ENCODE peak calls at places on chromosome 18, in eight cellular contexts. H is stomach, W is ovary, Z is sigmoid colon, X is A549, F is transverse colon, D is esophagus muscularis mucosa, M is K562. K is an unnamed sample.

GRCh38 chr18:5879479-5879882 is 15.8 kb downstream of the TMEM200C start:
- DNase-seq in F (no peak), M (peak), H (no peak), X (no peak), Z (no peak), D (no peak), W (no peak), K (no peak)

GRCh38 chr18:77323640-77324370 is 74.2 kb downstream of the GALR1 start:
- DNase-seq in M (no peak), F (no peak), X (no peak), H (no peak), W (no peak), D (no peak), Z (no peak), K (no peak)

GRCh38 chr18:79580481-79581171 is 99.0 kb upstream of the CTDP1 start:
- DNase-seq in H (no peak), M (no peak), D (no peak), X (no peak), W (peak), F (peak), Z (peak), K (peak)

GRCh38 chr18:22285299-22286140 is 116.1 kb downstream of the GATA6 start:
- DNase-seq in Z (no peak), F (no peak), W (no peak), M (no peak), D (no peak), X (no peak), H (no peak), K (no peak)

GRCh38 chr18:70490008-70490933 is 201.4 kb downstream of the SOCS6 start:
- DNase-seq in X (no peak), F (peak), H (peak), M (peak), D (no peak), Z (no peak), W (no peak), K (no peak)

GRCh38 chr18:70454705-70455322 is 166.0 kb downstream of the SOCS6 start:
- DNase-seq in Z (no peak), X (peak), W (no peak), D (no peak), F (no peak), H (no peak), M (peak), K (peak)

GRCh38 chr18:2903006-2903405 is 56.2 kb downstream of the EMILIN2 start:
- DNase-seq in F (peak), D (no peak), X (no peak), W (peak), H (no peak), Z (peak), M (peak), K (peak)

GRCh38 chr18:46868171-46868921 is 49.0 kb downstream of the PIAS2 start:
- DNase-seq in X (no peak), M (no peak), H (no peak), Z (no peak), D (no peak), W (no peak), F (no peak), K (no peak)

GRCh38 chr18:63319383-63320040 is at the start of gene BCL2:
- DNase-seq in D (no peak), W (no peak), H (no peak), M (peak), X (peak), F (peak), Z (peak), K (peak)

GRCh38 chr18:63098014-63098981 is 221.3 kb downstream of the BCL2 start:
- DNase-seq in H (no peak), M (no peak), X (no peak), D (peak), W (no peak), Z (no peak), F (peak), K (no peak)

GRCh38 chr18:65817178-65817577 is 66.4 kb downstream of the CDH7 start:
- DNase-seq in H (no peak), F (no peak), D (no peak), Z (no peak), W (no peak), X (no peak), M (no peak), K (no peak)

GRCh38 chr18:77114564-77115391 is 17.8 kb downstream of the MBP start:
- DNase-seq in M (peak), X (peak), F (peak), D (no peak), Z (peak), W (peak), H (peak), K (peak)

GRCh38 chr18:26470011-26470637 is 78.2 kb downstream of the KCTD1 start:
- DNase-seq in D (no peak), W (no peak), H (no peak), F (no peak), X (no peak), Z (no peak), M (no peak), K (no peak)

GRCh38 chr18:35174093-35174731 is 66.6 kb upstream of the ZNF397 start:
- DNase-seq in D (no peak), M (peak), Z (no peak), W (no peak), H (no peak), X (no peak), F (no peak), K (no peak)

GRCh38 chr18:12011962-12012549 is 30.7 kb downstream of the IMPA2 start:
- DNase-seq in F (peak), D (no peak), W (no peak), M (no peak), H (peak), X (no peak), Z (no peak), K (no peak)

GRCh38 chr18:25921677-25922421 is 168.6 kb downstream of the SS18 start:
- DNase-seq in X (peak), W (no peak), D (no peak), M (peak), Z (no peak), F (peak), H (peak), K (no peak)

GRCh38 chr18:68426731-68427315 is 288.1 kb downstream of the TMX3 start:
- DNase-seq in X (no peak), W (no peak), F (no peak), Z (no peak), D (no peak), M (no peak), H (no peak), K (no peak)
- H3K27ac ChIP-seq in X (no peak), W (no peak), F (no peak), Z (no peak), D (no peak), M (no peak), H (no peak), K (no peak)

GRCh38 chr18:59921384-59921891 is 21.6 kb downstream of the PMAIP1 start:
- DNase-seq in Z (no peak), X (no peak), F (no peak), M (no peak), D (peak), W (no peak), H (no peak), K (no peak)

GRCh38 chr18:59917422-59917821 is 17.6 kb downstream of the PMAIP1 start:
- DNase-seq in D (no peak), X (no peak), H (no peak), F (no peak), M (peak), Z (no peak), W (no peak), K (no peak)

GRCh38 chr18:59918320-59918755 is 18.5 kb downstream of the PMAIP1 start:
- DNase-seq in H (peak), M (peak), D (peak), W (no peak), X (peak), Z (peak), F (peak), K (no peak)

GRCh38 chr18:59916746-59917145 is 16.9 kb downstream of the PMAIP1 start:
- DNase-seq in W (no peak), Z (no peak), D (no peak), X (no peak), F (no peak), M (no peak), H (no peak), K (no peak)

GRCh38 chr18:59919026-59919425 is 19.2 kb downstream of the PMAIP1 start:
- DNase-seq in W (no peak), F (no peak), M (no peak), D (peak), H (no peak), X (no peak), Z (no peak), K (no peak)
- TF ChIP-seq EP300 in W (no peak), F (no peak), M (no peak), D (no peak), H (no peak), X (no peak), Z (no peak), K (no peak)

DNA sequence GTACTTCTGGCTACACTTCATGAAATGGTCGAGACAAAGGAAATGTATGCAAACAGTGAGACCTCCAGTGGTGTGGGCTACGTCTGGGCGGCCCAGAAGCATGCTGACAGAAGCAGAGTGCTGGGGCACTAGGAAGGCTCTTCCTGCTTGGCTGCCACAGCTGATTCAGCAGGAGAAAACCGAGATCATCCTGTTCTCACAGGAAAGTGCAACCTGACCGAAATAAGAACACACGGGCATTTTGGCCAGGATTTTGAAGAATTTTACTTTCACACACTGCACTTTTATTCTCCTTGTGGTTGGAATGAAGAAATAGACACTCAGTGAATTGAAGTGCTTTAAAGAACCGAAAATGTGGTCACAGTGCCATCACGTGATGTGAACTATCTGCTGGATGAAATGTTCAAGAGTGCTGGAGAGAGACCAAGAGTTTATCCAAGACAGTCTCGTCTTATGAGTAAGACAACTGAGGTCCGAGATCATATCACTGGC is 149.5 kb downstream of the CCBE1 start:
- DNase-seq in X (no peak), M (peak), Z (no peak), D (no peak), H (no peak), F (no peak), W (peak), K (peak)
- TF ChIP-seq CTCF in X (no peak), M (peak), Z (no peak), D (no peak), H (no peak), F (no peak), W (peak), K (no peak)

GRCh38 chr18:36350839-36351474 is 53.4 kb downstream of the FHOD3 start:
- DNase-seq in M (no peak), F (no peak), W (no peak), H (no peak), Z (no peak), D (peak), X (no peak), K (no peak)

GRCh38 chr18:36349552-36349951 is 52.0 kb downstream of the FHOD3 start:
- DNase-seq in X (no peak), M (no peak), H (no peak), W (no peak), D (peak), F (no peak), Z (no peak), K (no peak)

GRCh38 chr18:36350211-36350610 is 52.7 kb downstream of the FHOD3 start:
- DNase-seq in M (no peak), W (no peak), F (no peak), Z (no peak), H (no peak), D (peak), X (no peak), K (no peak)

GRCh38 chr18:36348971-36349417 is 51.5 kb downstream of the FHOD3 start:
- DNase-seq in W (no peak), F (no peak), Z (no peak), M (no peak), X (no peak), H (no peak), D (no peak), K (no peak)

DNA sequence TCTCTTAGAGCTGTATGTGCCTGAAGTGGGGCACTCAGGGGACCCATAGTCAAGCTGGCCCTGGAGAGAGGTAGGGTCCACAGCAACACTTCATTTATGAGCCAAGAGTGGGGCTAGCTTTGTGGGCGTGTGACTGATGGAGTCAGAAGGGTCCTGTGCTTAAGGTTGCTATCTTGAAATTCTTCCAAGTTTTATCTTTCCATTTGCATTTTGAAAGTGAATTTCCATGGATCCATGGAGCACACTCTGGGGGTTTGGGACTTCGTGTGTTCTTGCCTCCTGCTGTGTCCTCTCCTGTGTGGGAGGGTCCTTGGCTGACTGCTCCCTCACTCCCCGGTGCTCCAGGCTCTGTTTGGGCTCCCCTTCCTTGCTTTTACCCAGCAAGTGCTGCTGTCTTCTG is 50.8 kb downstream of the FHOD3 start:
- DNase-seq in W (no peak), D (peak), F (no peak), Z (no peak), M (no peak), H (no peak), X (no peak), K (no peak)
- H3K27ac ChIP-seq in W (no peak), D (no peak), F (no peak), Z (no peak), M (no peak), H (no peak), X (peak), K (no peak)

GRCh38 chr18:10523544-10523943 is 2.3 kb upstream of the NAPG start:
- DNase-seq in X (no peak), M (no peak), D (no peak), H (no peak), W (no peak), Z (no peak), F (no peak), K (no peak)

GRCh38 chr18:10522574-10522973 is 3.3 kb upstream of the NAPG start:
- DNase-seq in X (no peak), Z (no peak), F (no peak), W (no peak), D (no peak), M (no peak), H (no peak), K (no peak)

GRCh38 chr18:10518595-10519273 is 7.1 kb upstream of the NAPG start:
- DNase-seq in D (no peak), Z (peak), X (no peak), F (peak), M (peak), H (peak), W (peak), K (peak)

GRCh38 chr18:10519366-10519765 is 6.5 kb upstream of the NAPG start:
- DNase-seq in Z (no peak), W (no peak), X (no peak), D (no peak), M (no peak), H (no peak), F (no peak), K (no peak)

GRCh38 chr18:10519999-10520935 is 5.6 kb upstream of the NAPG start:
- DNase-seq in D (no peak), X (peak), Z (peak), W (peak), H (peak), M (peak), F (peak), K (peak)
- TF ChIP-seq EP300 in D (no peak), X (no peak), Z (no peak), W (no peak), H (no peak), M (no peak), F (no peak), K (peak)

GRCh38 chr18:905948-906415 is 1.3 kb downstream of the ADCYAP1 start:
- DNase-seq in D (no peak), X (no peak), M (no peak), H (no peak), Z (no peak), W (no peak), F (no peak), K (no peak)

GRCh38 chr18:903703-904102 is 968 bp upstream of the ADCYAP1 start:
- DNase-seq in W (peak), M (peak), D (no peak), Z (no peak), F (no peak), H (peak), X (no peak), K (peak)

GRCh38 chr18:902179-902718 is 2.4 kb upstream of the ADCYAP1 start:
- DNase-seq in D (no peak), X (no peak), H (no peak), M (peak), Z (no peak), F (no peak), W (no peak), K (no peak)

GRCh38 chr18:905307-905947 is 756 bp downstream of the ADCYAP1 start:
- DNase-seq in M (no peak), Z (no peak), D (no peak), W (no peak), X (no peak), H (no peak), F (no peak), K (no peak)

DNA sequence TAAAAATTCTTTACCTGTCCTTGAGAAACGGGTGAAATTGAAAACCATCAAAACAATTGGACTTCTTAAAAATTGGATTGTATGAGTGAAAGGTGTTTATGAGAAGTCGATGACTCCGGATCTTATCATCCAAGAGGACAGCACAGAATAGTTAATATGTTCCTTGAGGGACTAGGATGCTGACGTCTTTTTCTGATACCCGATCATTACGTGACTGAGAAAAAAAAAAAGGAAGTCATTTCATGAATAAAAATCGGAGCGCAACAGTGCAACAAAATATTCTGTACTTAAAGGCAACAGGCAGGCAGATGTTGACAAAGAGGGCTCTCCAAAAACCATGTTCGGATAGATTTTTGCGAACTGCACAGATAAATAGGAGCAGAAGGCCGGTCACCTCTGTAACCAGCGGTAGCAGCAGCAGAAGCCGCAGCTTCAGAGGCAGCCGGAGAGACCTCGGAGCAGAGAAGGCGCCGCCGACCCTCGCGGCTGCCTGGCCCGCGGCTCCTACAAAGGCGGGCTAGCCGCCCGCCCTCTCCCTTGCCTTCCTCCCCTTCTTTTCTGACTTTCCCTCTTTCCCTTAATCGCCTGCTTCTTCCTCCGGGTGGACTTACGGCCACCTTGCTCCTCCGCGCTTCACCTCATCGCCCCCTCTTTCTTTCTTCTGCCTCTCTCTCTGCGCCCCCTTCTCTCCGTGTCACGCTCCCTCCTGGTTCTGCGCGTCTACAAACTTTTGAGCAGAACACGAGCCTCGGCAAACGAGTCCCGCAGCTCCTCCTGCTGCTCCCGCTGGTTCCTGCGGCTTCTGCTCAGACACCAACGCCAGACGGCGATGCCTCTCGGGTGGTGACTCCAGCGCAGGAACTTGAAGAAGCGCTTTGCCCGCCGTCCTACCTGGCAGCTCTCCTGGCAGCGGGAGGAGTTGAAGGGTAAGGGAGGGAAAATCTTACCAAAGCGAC is at the start of gene ADCYAP1:
- DNase-seq in Z (no peak), M (peak), H (no peak), W (no peak), X (no peak), F (no peak), D (peak), K (no peak)
- TF ChIP-seq CTCF in Z (no peak), M (peak), H (no peak), W (no peak), X (no peak), F (no peak), D (no peak), K (no peak)

K was measured in tibial nerve.